ENCODE peak calls at places on chromosome 5, in seven cellular contexts. D, C, J, Z, U, R and W are unnamed samples.

GRCh38 chr5:10250804-10251276 is 760 bp downstream of the CCT5 start:
- DNase-seq in D (no peak), C (no peak), J (no peak), Z (no peak), U (no peak), R (peak), W (no peak)

GRCh38 chr5:171205375-171205774 is 103.7 kb upstream of the TLX3 start:
- DNase-seq in D (no peak), C (no peak), J (no peak), Z (no peak), U (no peak), R (no peak), W (no peak)

GRCh38 chr5:153520952-153521351 is 30.5 kb downstream of the GRIA1 start:
- DNase-seq in D (no peak), C (no peak), J (no peak), Z (no peak), U (no peak), R (no peak), W (no peak)

GRCh38 chr5:66821626-66822429 is 225.6 kb downstream of the MAST4 start:
- DNase-seq in D (no peak), C (no peak), J (no peak), Z (no peak), U (no peak), R (no peak), W (no peak)

GRCh38 chr5:167783145-167783817 is 508.2 kb upstream of the WWC1 start:
- DNase-seq in D (no peak), C (no peak), J (no peak), Z (no peak), U (no peak), R (no peak), W (no peak)

GRCh38 chr5:180595046-180595379 is 3.7 kb upstream of the SCGB3A1 start:
- DNase-seq in D (no peak), C (no peak), J (no peak), Z (no peak), U (no peak), R (no peak), W (no peak)

GRCh38 chr5:23507278-23507685 is at the start of gene PRDM9:
- DNase-seq in D (no peak), C (no peak), J (no peak), Z (peak), U (no peak), R (no peak), W (no peak)

GRCh38 chr5:32827981-32828380 is 116.9 kb downstream of the NPR3 start:
- DNase-seq in D (no peak), C (no peak), J (no peak), Z (no peak), U (no peak), R (no peak), W (no peak)

GRCh38 chr5:100855940-100856339 is 47.1 kb downstream of the ST8SIA4 start:
- DNase-seq in D (no peak), C (no peak), J (no peak), Z (no peak), U (no peak), R (no peak), W (no peak)